ENCODE peak calls at places on chromosomes 1 and 21, in eight cellular contexts. V is fibroblast of pulmonary artery; I is T-cell; T is occipital lobe; E is cardiac fibroblast; M is stimulated activated CD8-positive, alpha-beta memory T cell treated with anti-CD3 and anti-CD28 coated beads, Interleukin-2, amount 100 ng/mL, for 48 hours; Z is heart right ventricle; F is amniotic stem cell. K is an unnamed sample.
A peak's percentile ranks its signal among the peaks of the same experiment; 100 is the strongest.

GRCh38 chr1:28606771-28607170 is 14.7 kb downstream of the RAB42 start:
- DNase-seq in E (no peak), Z (no peak), M (no peak), F (no peak), T (no peak), V (no peak), I (no peak), K (no peak)

GRCh38 chr1:1335283-1335682 is 4.2 kb downstream of the TAS1R3 start:
- DNase-seq in Z (no peak), V (no peak), M (no peak), F (no peak), E (no peak), I (no peak), T (no peak), K (no peak)

GRCh38 chr1:59146651-59147358 is 150.1 kb upstream of the FGGY start:
- DNase-seq in F (no peak), Z (peak; percentile 61), E (peak; percentile 40), M (peak; percentile 20), T (no peak), I (peak; percentile 38), V (peak; percentile 45), K (peak; percentile 3)

GRCh38 chr21:14284439-14284838 is 68.5 kb downstream of the RBM11 start:
- DNase-seq in E (no peak), I (no peak), F (no peak), Z (no peak), M (no peak), V (no peak), T (no peak), K (no peak)

GRCh38 chr21:28635541-28635940 is 357.1 kb downstream of the LTN1 start:
- DNase-seq in Z (no peak), E (peak; percentile 34), T (no peak), F (no peak), V (no peak), I (no peak), M (no peak), K (no peak)

GRCh38 chr1:111730282-111730681 is 8.9 kb downstream of the INKA2 start:
- DNase-seq in M (no peak), I (no peak), T (no peak), E (no peak), F (no peak), Z (no peak), V (no peak), K (no peak)

GRCh38 chr1:53498555-53499142 is 39.5 kb downstream of the DMRTB1 start:
- DNase-seq in E (peak; percentile 21), T (no peak), V (peak; percentile 19), I (no peak), Z (no peak), F (no peak), M (no peak), K (no peak)

GRCh38 chr1:150619576-150620509 is 9.6 kb downstream of the ENSA start:
- DNase-seq in F (peak; percentile 49), V (peak; percentile 85), M (no peak), Z (peak; percentile 50), E (peak; percentile 85), T (no peak), I (no peak), K (no peak)

GRCh38 chr1:184362876-184363275 is 24.0 kb upstream of the C1orf21 start:
- DNase-seq in V (peak; percentile 81), Z (no peak), T (no peak), M (no peak), I (no peak), F (no peak), E (peak; percentile 82), K (no peak)

GRCh38 chr1:27127419-27127818 is 27.5 kb downstream of the SLC9A1 start:
- DNase-seq in I (no peak), T (no peak), V (no peak), E (no peak), F (no peak), Z (no peak), M (no peak), K (no peak)

GRCh38 chr1:45669379-45669778 is 17.0 kb downstream of the GPBP1L1 start:
- DNase-seq in I (no peak), V (no peak), T (no peak), Z (no peak), M (no peak), E (peak; percentile 32), F (no peak), K (no peak)

GRCh38 chr1:59142663-59143487 is 154.0 kb upstream of the FGGY start:
- DNase-seq in F (peak; percentile 67), I (no peak), M (no peak), V (peak; percentile 96), Z (no peak), E (peak; percentile 96), T (no peak), K (no peak)

GRCh38 chr1:215277537-215277936 is 195.0 kb downstream of the KCNK2 start:
- DNase-seq in E (peak; percentile 32), T (no peak), F (no peak), M (no peak), Z (no peak), V (peak; percentile 31), I (no peak), K (no peak)

GRCh38 chr1:16143566-16144324 is 12.1 kb downstream of the EPHA2 start:
- DNase-seq in E (peak; percentile 31), T (no peak), Z (peak; percentile 75), V (no peak), F (no peak), M (no peak), I (no peak), K (no peak)

GRCh38 chr1:13829152-13829769 is 129.3 kb downstream of the PRDM2 start:
- DNase-seq in M (no peak), E (no peak), I (no peak), T (no peak), Z (no peak), V (no peak), F (no peak), K (no peak)

GRCh38 chr1:89451011-89451410 is 73.6 kb upstream of the LRRC8B start:
- DNase-seq in T (no peak), Z (no peak), I (no peak), M (no peak), V (peak; percentile 17), F (no peak), E (peak; percentile 17), K (no peak)

GRCh38 chr1:18199462-18199861 is 91.9 kb downstream of the IGSF21 start:
- DNase-seq in Z (no peak), V (no peak), I (no peak), M (no peak), F (no peak), T (no peak), E (no peak), K (no peak)

GRCh38 chr21:43318368-43318767 is 108.6 kb downstream of the SIK1 start:
- DNase-seq in M (no peak), V (no peak), F (no peak), I (no peak), T (no peak), Z (no peak), E (no peak), K (no peak)

GRCh38 chr1:203867816-203868215 is 6.4 kb downstream of the SNRPE start:
- DNase-seq in I (no peak), V (peak; percentile 51), E (peak; percentile 48), F (no peak), T (no peak), Z (no peak), M (no peak), K (no peak)

GRCh38 chr1:186304982-186305949 is 69.8 kb downstream of the TPR start:
- DNase-seq in V (peak; percentile 46), F (peak; percentile 2), T (no peak), I (no peak), M (no peak), Z (no peak), E (peak; percentile 64), K (no peak)

GRCh38 chr21:31366825-31367224 is 22.8 kb upstream of the TIAM1 start:
- DNase-seq in E (peak; percentile 90), M (no peak), T (no peak), I (no peak), F (no peak), V (peak; percentile 93), Z (no peak), K (no peak)

GRCh38 chr1:157894613-157895012 is 53.0 kb upstream of the CD5L start:
- DNase-seq in E (peak; percentile 28), Z (no peak), F (no peak), I (no peak), T (no peak), V (no peak), M (no peak), K (no peak)

GRCh38 chr21:36375994-36376393 is 9.2 kb upstream of the CHAF1B start:
- DNase-seq in V (no peak), E (no peak), Z (no peak), I (no peak), M (no peak), F (no peak), T (no peak), K (no peak)

GRCh38 chr1:100793661-100794060 is 74.1 kb downstream of the VCAM1 start:
- DNase-seq in E (no peak), V (no peak), T (no peak), Z (no peak), I (no peak), F (no peak), M (no peak), K (no peak)

GRCh38 chr1:109716121-109716520 is 4.1 kb downstream of the GSTM5 start:
- DNase-seq in T (no peak), M (no peak), F (no peak), I (no peak), E (no peak), Z (no peak), V (no peak), K (no peak)

GRCh38 chr21:42593815-42594157 is 59.6 kb upstream of the PDE9A start:
- DNase-seq in M (no peak), F (no peak), I (no peak), E (no peak), V (no peak), Z (no peak), T (no peak), K (no peak)

GRCh38 chr1:36115200-36115669 is 9.8 kb downstream of the COL8A2 start:
- DNase-seq in Z (no peak), I (no peak), V (peak; percentile 48), T (no peak), M (no peak), E (peak; percentile 45), F (peak; percentile 57), K (no peak)

GRCh38 chr1:183278736-183279591 is 92.9 kb downstream of the LAMC2 start:
- DNase-seq in E (peak; percentile 96), Z (no peak), M (no peak), V (peak; percentile 79), F (peak; percentile 70), I (no peak), T (no peak), K (no peak)

GRCh38 chr1:53295746-53296722 is 31.8 kb downstream of the LRP8 start:
- DNase-seq in M (no peak), F (no peak), E (no peak), T (no peak), V (no peak), I (peak; percentile 19), Z (no peak), K (no peak)

GRCh38 chr1:90724361-90724760 is 7.3 kb upstream of the BARHL2 start:
- DNase-seq in T (no peak), V (no peak), M (no peak), E (no peak), I (no peak), F (no peak), Z (no peak), K (no peak)

GRCh38 chr1:94929351-94929814 is 2.5 kb upstream of the CNN3 start:
- DNase-seq in T (no peak), V (no peak), M (no peak), E (peak; percentile 39), F (no peak), I (no peak), Z (no peak), K (no peak)

GRCh38 chr1:228369608-228370438 is 36.8 kb downstream of the TRIM11 start:
- DNase-seq in Z (no peak), F (no peak), E (no peak), M (no peak), V (no peak), I (no peak), T (no peak), K (no peak)

GRCh38 chr1:200042437-200043329 is 15.2 kb downstream of the NR5A2 start:
- DNase-seq in M (no peak), E (no peak), I (no peak), V (no peak), Z (no peak), T (no peak), F (no peak), K (no peak)

GRCh38 chr1:238061967-238062613 is 171.4 kb upstream of the ZP4 start:
- DNase-seq in I (no peak), M (no peak), T (no peak), Z (no peak), F (no peak), E (no peak), V (no peak), K (no peak)

K was measured in effector CD4-positive, alpha-beta T cell.